ENCODE peak calls at places on chromosomes 12 and 14, in four cellular contexts. A is SK-N-SH, O is K562, H is GM12878. N is an unnamed sample.

GRCh38 chr12:33654313-33654712 is 214.7 kb upstream of the SYT10 start:
- DNase-seq in A (no peak), O (no peak), H (no peak), N (no peak)

GRCh38 chr12:123441523-123442164 is 5.2 kb upstream of the RILPL2 start:
- DNase-seq in A (no peak), O (no peak), H (peak; percentile 73), N (no peak)

GRCh38 chr12:107369006-107369405 is 275.7 kb upstream of the CRY1 start:
- DNase-seq in A (no peak), O (no peak), H (no peak), N (no peak)

GRCh38 chr14:53571990-53572389 is 384.6 kb downstream of the BMP4 start:
- DNase-seq in A (peak; percentile 44), O (no peak), H (no peak), N (peak; percentile 17)

GRCh38 chr12:116559080-116559329 is 176 bp upstream of the MAP1LC3B2 start:
- DNase-seq in A (no peak), O (no peak), H (peak; percentile 78), N (no peak)

GRCh38 chr12:124489915-124490583 is 77.4 kb downstream of the NCOR2 start:
- DNase-seq in A (no peak), O (no peak), H (no peak), N (no peak)

GRCh38 chr14:62980693-62981092 is 64.6 kb downstream of the KCNH5 start:
- DNase-seq in A (no peak), O (no peak), H (no peak), N (no peak)

GRCh38 chr14:73261075-73261474 is 23.8 kb downstream of the PAPLN start:
- DNase-seq in A (no peak), O (no peak), H (no peak), N (no peak)

GRCh38 chr12:6950401-6950801 is 755 bp upstream of the PTPN6 start:
- DNase-seq in A (peak; percentile 62), O (no peak), H (no peak), N (no peak)

GRCh38 chr12:107917912-107918800 is 143.7 kb downstream of the ASCL4 start:
- DNase-seq in A (peak; percentile 69), O (peak; percentile 27), H (no peak), N (peak; percentile 50)

GRCh38 chr14:69326611-69327010 is 66.7 kb downstream of the GALNT16 start:
- DNase-seq in A (no peak), O (no peak), H (no peak), N (peak; percentile 4)
- TF ChIP-seq USF1 in A (no peak), O (no peak), H (no peak), N (no peak)

DNA sequence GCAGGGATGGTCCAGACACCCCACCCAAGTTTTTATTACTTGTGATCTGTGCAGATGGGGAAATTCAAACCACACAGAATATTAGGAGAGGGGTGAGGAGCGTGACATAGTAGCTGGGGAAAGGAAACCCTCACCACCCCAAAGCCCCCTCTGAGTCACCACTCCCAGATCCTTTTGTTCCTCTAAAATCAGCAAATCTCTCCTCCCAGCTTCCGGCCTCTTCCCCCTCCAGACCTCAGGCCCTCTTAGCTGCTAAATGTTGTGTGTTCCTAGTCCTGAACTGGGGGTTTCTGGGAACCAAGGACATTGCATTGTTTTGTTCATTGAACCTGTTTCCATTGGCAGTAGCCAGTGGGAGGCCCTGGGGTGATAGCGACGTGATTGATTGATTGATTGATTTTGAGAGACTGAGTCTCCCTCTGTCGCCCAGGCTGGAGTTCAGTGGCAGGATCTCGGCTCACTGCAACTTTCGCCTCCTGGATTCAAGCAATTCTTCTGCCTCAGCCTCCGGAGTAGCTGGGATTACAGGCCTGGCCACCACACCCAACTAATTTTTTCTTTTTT is 5.9 kb upstream of the ORAI1 start:
- DNase-seq in A (no peak), O (peak; percentile 23), H (no peak), N (no peak)
- TF ChIP-seq USF1 in A (no peak), O (no peak), H (no peak), N (no peak)

GRCh38 chr14:96134508-96134907 is 70.1 kb upstream of the BDKRB2 start:
- DNase-seq in A (no peak), O (no peak), H (no peak), N (no peak)
- TF ChIP-seq USF1 in A (no peak), O (no peak), H (no peak), N (no peak)

DNA sequence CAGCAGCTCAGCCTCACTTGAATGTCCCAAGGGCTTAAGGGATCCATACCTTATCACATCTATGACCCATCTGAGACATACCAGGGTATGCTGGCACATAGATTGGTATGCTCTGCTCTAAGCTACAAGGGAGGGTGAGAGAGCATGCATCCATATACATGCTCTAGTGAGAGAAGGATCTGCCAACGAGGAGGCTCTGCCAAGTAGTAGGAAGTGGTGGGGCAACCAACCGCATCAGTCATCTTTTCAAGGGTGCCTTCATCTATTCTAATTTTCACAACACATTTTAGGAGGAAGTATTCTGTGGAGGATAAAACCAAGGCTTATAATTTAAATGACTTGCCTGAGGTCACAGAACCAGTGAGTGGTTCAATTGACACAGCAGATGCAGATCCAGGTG is 6.6 kb upstream of the PPM1A start:
- DNase-seq in A (no peak), O (no peak), H (no peak), N (no peak)
- TF ChIP-seq USF1 in A (no peak), O (no peak), H (no peak), N (no peak)

GRCh38 chr12:3595721-3596120 is 104.7 kb downstream of the PRMT8 start:
- DNase-seq in A (no peak), O (no peak), H (no peak), N (no peak)
- TF ChIP-seq USF1 in A (no peak), O (no peak), H (no peak), N (no peak)

N was measured in WTC11.